ENCODE peak calls at places on chromosomes 2 and 18, in five cellular contexts. P is GM23248, E is ovary, Y is psoas muscle, H is prostate gland. K is an unnamed sample. For H3K27me3, the result is how much of the 10 kb centered on the place peaks cover.

GRCh38 chr2:217383620-217384019 is 523.8 kb upstream of the TNP1 start:
- DNase-seq in P (no peak), E (peak), Y (no peak), H (no peak), K (no peak)

GRCh38 chr2:32479224-32479623 is 122.4 kb downstream of the BIRC6 start:
- DNase-seq in P (peak), E (no peak), Y (no peak), H (no peak), K (no peak)

GRCh38 chr2:227379095-227379494 is at the start of gene TM4SF20:
- DNase-seq in P (no peak), E (no peak), Y (no peak), H (no peak), K (no peak)

GRCh38 chr2:120347387-120348010 is 1.6 kb downstream of the INHBB start:
- DNase-seq in P (peak), E (no peak), Y (no peak), H (peak), K (no peak)

GRCh38 chr2:229815342-229815741 is 101.0 kb upstream of the DNER start:
- DNase-seq in P (peak), E (no peak), Y (no peak), H (no peak), K (no peak)

GRCh38 chr18:56995579-56996194 is 151.2 kb upstream of the BOD1L2 start:
- DNase-seq in P (no peak), E (no peak), Y (no peak), H (no peak), K (no peak)

GRCh38 chr2:27024188-27024587 is 8.6 kb upstream of the TMEM214 start:
- DNase-seq in P (peak), E (no peak), Y (no peak), H (no peak), K (no peak)

GRCh38 chr2:25297738-25298137 is 44.0 kb downstream of the DNMT3A start:
- DNase-seq in P (no peak), E (no peak), Y (no peak), H (no peak), K (no peak)

GRCh38 chr18:63317556-63317946 is 2.0 kb downstream of the BCL2 start:
- DNase-seq in P (no peak), E (no peak), Y (no peak), H (no peak), K (no peak)

GRCh38 chr18:50284226-50284885 is 3.0 kb upstream of the MBD1 start:
- DNase-seq in P (peak), E (no peak), Y (no peak), H (no peak), K (peak)

GRCh38 chr18:50973367-50974126 is 5.7 kb downstream of the ELAC1 start:
- DNase-seq in P (peak), E (no peak), Y (no peak), H (no peak), K (no peak)

GRCh38 chr18:37440206-37440605 is 125.4 kb downstream of the CELF4 start:
- DNase-seq in P (no peak), E (no peak), Y (no peak), H (no peak), K (no peak)

GRCh38 chr18:49464718-49465598 is 4.5 kb upstream of the DYM start:
- DNase-seq in P (peak), E (no peak), Y (no peak), H (no peak), K (no peak)

GRCh38 chr2:38978908-38979307 is 89.2 kb downstream of the ARHGEF33 start:
- DNase-seq in P (no peak), E (no peak), Y (no peak), H (no peak), K (no peak)

GRCh38 chr2:212935749-212936148 is 215.7 kb downstream of the IKZF2 start:
- DNase-seq in P (no peak), E (no peak), Y (no peak), H (no peak), K (no peak)

GRCh38 chr2:117862459-117862858 is 48.0 kb downstream of the DDX18 start:
- DNase-seq in P (no peak), E (no peak), Y (no peak), H (no peak), K (no peak)

GRCh38 chr2:74573747-74574562 is 19.4 kb downstream of the DOK1 start:
- DNase-seq in P (peak), E (no peak), Y (no peak), H (no peak), K (no peak)

GRCh38 chr2:100976634-100977391 is 25.3 kb upstream of the RPL31 start:
- DNase-seq in P (no peak), E (no peak), Y (no peak), H (no peak), K (no peak)

GRCh38 chr18:50716902-50717301 is 102.9 kb downstream of the MRO start:
- DNase-seq in P (peak), E (no peak), Y (no peak), H (no peak), K (no peak)

GRCh38 chr2:62292190-62292589 is 96.3 kb downstream of the B3GNT2 start:
- DNase-seq in P (no peak), E (no peak), Y (no peak), H (peak), K (no peak)

GRCh38 chr2:96970910-96971309 is 15.5 kb downstream of the FAM178B start:
- DNase-seq in P (no peak), E (no peak), Y (no peak), H (no peak), K (no peak)

GRCh38 chr2:37529830-37530452 is 141.5 kb downstream of the CDC42EP3 start:
- DNase-seq in P (no peak), E (no peak), Y (no peak), H (no peak), K (no peak)

GRCh38 chr2:177264209-177264538 is 353 bp downstream of the NFE2L2 start:
- DNase-seq in P (peak), E (peak), Y (peak), H (no peak), K (peak)

GRCh38 chr18:37691162-37691561 is 125.6 kb upstream of the CELF4 start:
- DNase-seq in P (no peak), E (no peak), Y (no peak), H (no peak), K (no peak)

GRCh38 chr2:45237850-45238542 is 228.7 kb upstream of the SIX2 start:
- DNase-seq in P (peak), E (no peak), Y (peak), H (no peak), K (no peak)

GRCh38 chr2:241571821-241572620 is 13.5 kb downstream of the BOK start:
- DNase-seq in P (peak), E (no peak), Y (no peak), H (no peak), K (no peak)

GRCh38 chr2:241576293-241576654 is 17.7 kb downstream of the BOK start:
- DNase-seq in P (no peak), E (no peak), Y (no peak), H (no peak), K (peak)

GRCh38 chr2:241575624-241576292 is 17.2 kb downstream of the BOK start:
- DNase-seq in P (no peak), E (no peak), Y (no peak), H (no peak), K (no peak)

GRCh38 chr2:241574911-241575623 is 16.5 kb downstream of the BOK start:
- DNase-seq in P (no peak), E (no peak), Y (no peak), H (no peak), K (no peak)

GRCh38 chr2:241573741-241574140 is 15.2 kb downstream of the BOK start:
- DNase-seq in P (peak), E (no peak), Y (no peak), H (no peak), K (no peak)
- H3K4me3 ChIP-seq in P (no peak), E (no peak), Y (no peak), H (no peak), K (no peak)

GRCh38 chr18:74589021-74589420 is 8.6 kb upstream of the ZNF407 start:
- DNase-seq in P (no peak), E (no peak), Y (no peak), H (no peak), K (no peak)
- H3K27me3 ChIP-seq in P (under half), E (under half), Y (under half), H (under half), K (under half)

DNA sequence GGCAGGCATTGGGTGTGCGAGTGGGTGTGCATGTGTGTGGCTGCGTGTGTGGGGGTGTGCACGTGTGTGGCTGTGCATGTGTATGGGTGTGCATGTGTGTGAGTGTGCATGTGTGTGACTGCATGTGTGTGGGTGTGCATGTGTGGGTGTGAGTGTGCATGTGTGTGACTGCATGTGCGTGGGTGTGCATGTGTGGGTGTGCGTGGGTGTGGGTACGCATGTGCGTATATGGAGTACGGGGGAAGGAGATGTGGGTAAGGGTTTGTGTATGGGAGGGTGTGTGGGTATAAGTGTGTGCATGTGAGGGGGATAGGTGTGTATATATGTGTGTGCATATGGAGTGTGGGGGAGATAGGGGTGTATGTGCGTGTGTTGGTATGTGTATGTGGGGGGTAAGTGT is 136.4 kb downstream of the FAM210A start:
- DNase-seq in P (no peak), E (no peak), Y (no peak), H (no peak), K (no peak)
- H3K4me3 ChIP-seq in P (no peak), E (no peak), Y (no peak), H (no peak), K (no peak)

DNA sequence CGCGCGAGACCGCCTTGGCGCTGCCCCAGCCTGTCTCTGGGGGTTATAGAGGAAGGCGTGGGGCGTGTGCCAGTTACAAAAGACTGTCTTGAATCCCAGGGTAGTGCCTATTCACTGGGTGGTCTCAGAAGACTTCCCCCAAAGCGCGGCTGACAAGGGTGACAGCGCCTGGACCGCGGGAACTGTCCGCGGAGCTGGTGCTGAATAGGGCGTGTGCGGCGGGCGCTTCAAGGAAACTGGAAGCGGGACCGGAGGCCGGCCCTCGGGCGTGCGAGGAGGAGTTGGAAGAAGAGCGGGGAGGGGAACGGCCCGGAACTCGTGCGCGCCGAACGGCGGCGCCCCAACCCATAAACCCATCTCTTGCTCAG is 2.3 kb downstream of the EGR4 start:
- DNase-seq in P (peak), E (peak), Y (peak), H (no peak), K (no peak)
- H3K27me3 ChIP-seq in P (half or more), E (under half), Y (half or more), H (under half), K (under half)

GRCh38 chr2:884027-884748 is 66.5 kb upstream of the SNTG2 start:
- DNase-seq in P (no peak), E (no peak), Y (no peak), H (no peak), K (no peak)
- H3K4me3 ChIP-seq in P (no peak), E (no peak), Y (no peak), H (no peak), K (no peak)

GRCh38 chr2:209984291-209984690 is 18.1 kb upstream of the RPE start:
- DNase-seq in P (no peak), E (no peak), Y (no peak), H (no peak), K (no peak)
- H3K27me3 ChIP-seq in P (under half), E (under half), Y (under half), H (under half), K (under half)

GRCh38 chr18:55403555-55403954 is 184.4 kb downstream of the TCF4 start:
- DNase-seq in P (peak), E (no peak), Y (no peak), H (no peak), K (no peak)
- H3K4me3 ChIP-seq in P (peak), E (peak), Y (peak), H (no peak), K (no peak)

GRCh38 chr2:218984239-218985020 is 554 bp downstream of the FEV start:
- DNase-seq in P (peak), E (no peak), Y (no peak), H (no peak), K (no peak)
- H3K27me3 ChIP-seq in P (half or more), E (under half), Y (half or more), H (under half), K (under half)

GRCh38 chr2:136238214-136238551 is 120.2 kb upstream of the CXCR4 start:
- DNase-seq in P (peak), E (no peak), Y (no peak), H (no peak), K (no peak)
- H3K4me3 ChIP-seq in P (no peak), E (no peak), Y (no peak), H (no peak), K (no peak)